ENCODE peak calls at places on chromosome 20, in six cellular contexts. V, G, H, N, D and F are unnamed samples.

GRCh38 chr20:9129756-9130155 is 60.9 kb downstream of the PLCB4 start:
- DNase-seq in V (no peak), G (no peak), H (no peak), N (no peak), D (no peak), F (no peak)

GRCh38 chr20:62409086-62409853 is 2.2 kb upstream of the CABLES2 start:
- DNase-seq in V (no peak), G (no peak), H (no peak), N (no peak), D (no peak), F (no peak)

GRCh38 chr20:17675519-17676377 is 6.3 kb downstream of the RRBP1 start:
- DNase-seq in V (no peak), G (no peak), H (no peak), N (no peak), D (no peak), F (no peak)

GRCh38 chr20:32448306-32449056 is 90.3 kb downstream of the ASXL1 start:
- DNase-seq in V (no peak), G (no peak), H (no peak), N (no peak), D (no peak), F (peak; percentile 35)

GRCh38 chr20:43985121-43985520 is 70.5 kb downstream of the TOX2 start:
- DNase-seq in V (no peak), G (peak; percentile 40), H (no peak), N (no peak), D (no peak), F (no peak)

GRCh38 chr20:7736336-7736735 is 203.9 kb downstream of the HAO1 start:
- DNase-seq in V (no peak), G (no peak), H (no peak), N (no peak), D (no peak), F (no peak)

GRCh38 chr20:36744243-36744642 is 1.6 kb downstream of the NDRG3 start:
- DNase-seq in V (no peak), G (no peak), H (no peak), N (no peak), D (no peak), F (no peak)

GRCh38 chr20:3068075-3068474 is 3.3 kb upstream of the OXT start:
- DNase-seq in V (no peak), G (no peak), H (no peak), N (no peak), D (no peak), F (no peak)

GRCh38 chr20:61435823-61436220 is 183.8 kb downstream of the CDH4 start:
- DNase-seq in V (no peak), G (no peak), H (no peak), N (no peak), D (no peak), F (no peak)

GRCh38 chr20:64156136-64156885 is 7.9 kb upstream of the MYT1 start:
- DNase-seq in V (no peak), G (no peak), H (no peak), N (no peak), D (no peak), F (peak; percentile 44)

GRCh38 chr20:5674176-5674660 is 76.0 kb upstream of the SHLD1 start:
- DNase-seq in V (no peak), G (no peak), H (no peak), N (peak; percentile 24), D (no peak), F (no peak)

GRCh38 chr20:41249781-41250281 is 67.7 kb downstream of the ZHX3 start:
- DNase-seq in V (no peak), G (peak; percentile 70), H (no peak), N (no peak), D (peak; percentile 37), F (no peak)

GRCh38 chr20:57003012-57003411 is 263.4 kb downstream of the BMP7 start:
- DNase-seq in V (no peak), G (peak; percentile 52), H (no peak), N (no peak), D (no peak), F (no peak)

GRCh38 chr20:3164763-3165410 is 5.2 kb upstream of the FASTKD5 start:
- DNase-seq in V (no peak), G (no peak), H (no peak), N (no peak), D (no peak), F (no peak)